ENCODE peak calls at places on chromosome 4, in six cellular contexts. U, Z, I, K, V and Y are unnamed samples. For H3K4me1 and H3K36me3, the result is how much of the 10 kb centered on the place peaks cover.

GRCh38 chr4:4394644-4395043 is 7.7 kb downstream of the NSG1 start:
- DNase-seq in V (peak), K (peak), I (peak), U (peak), Z (peak), Y (no peak)

GRCh38 chr4:154928640-154929257 is 147.7 kb downstream of the RBM46 start:
- DNase-seq in U (no peak), I (peak), V (no peak), K (peak), Z (peak), Y (no peak)

GRCh38 chr4:7802093-7802726 is 137.5 kb downstream of the AFAP1 start:
- DNase-seq in I (peak), K (peak), Z (peak), V (peak), U (peak), Y (peak)

GRCh38 chr4:77065382-77065781 is 10.4 kb downstream of the CCNI start:
- DNase-seq in V (no peak), K (no peak), Z (no peak), U (no peak), I (peak), Y (no peak)

GRCh38 chr4:74327751-74328150 is 19.5 kb downstream of the EPGN start:
- DNase-seq in U (no peak), Z (no peak), K (no peak), V (no peak), I (peak), Y (no peak)

GRCh38 chr4:186554485-186554884 is 882 bp downstream of the MTNR1A start:
- DNase-seq in K (peak), Z (peak), V (no peak), I (no peak), U (no peak), Y (peak)

GRCh38 chr4:153684182-153685073 is at the start of gene TLR2:
- DNase-seq in U (no peak), V (peak), Z (no peak), K (peak), I (no peak), Y (peak)

GRCh38 chr4:26131711-26132110 is 189.1 kb upstream of the RBPJ start:
- DNase-seq in Z (no peak), U (no peak), K (no peak), I (no peak), V (no peak), Y (no peak)

GRCh38 chr4:4532371-4532770 is 9.5 kb downstream of the STX18 start:
- DNase-seq in Z (no peak), K (no peak), V (no peak), I (no peak), U (no peak), Y (no peak)

GRCh38 chr4:63308702-63309101 is 1100.5 kb downstream of the TECRL start:
- DNase-seq in U (no peak), I (no peak), Z (no peak), K (no peak), V (no peak), Y (no peak)

GRCh38 chr4:190018201-190018920 is 8.7 kb downstream of the FRG2 start:
- DNase-seq in K (no peak), U (no peak), I (no peak), V (no peak), Z (no peak), Y (no peak)

GRCh38 chr4:105291920-105292319 is 145.2 kb downstream of the TET2 start:
- DNase-seq in K (peak), Z (peak), U (no peak), I (peak), V (no peak), Y (no peak)

GRCh38 chr4:139875456-139875855 is 209.8 kb downstream of the MGST2 start:
- DNase-seq in K (no peak), U (no peak), V (no peak), Z (no peak), I (no peak), Y (no peak)

GRCh38 chr4:186932631-186933150 is 209.0 kb upstream of the FAT1 start:
- DNase-seq in I (peak), Z (peak), K (peak), U (no peak), V (no peak), Y (no peak)

GRCh38 chr4:29829067-29829466 is 891.1 kb upstream of the PCDH7 start:
- DNase-seq in K (no peak), Z (no peak), U (no peak), V (no peak), I (no peak), Y (no peak)

GRCh38 chr4:158841540-158841939 is 72.7 kb downstream of the FNIP2 start:
- DNase-seq in V (peak), I (no peak), U (no peak), Z (peak), K (peak), Y (no peak)

GRCh38 chr4:127685292-127685691 is 44.9 kb upstream of the SLC25A31 start:
- DNase-seq in I (peak), K (peak), V (no peak), Z (no peak), U (no peak), Y (no peak)

GRCh38 chr4:186820371-186820990 is 96.8 kb upstream of the FAT1 start:
- DNase-seq in I (peak), V (peak), Z (peak), K (peak), U (no peak), Y (peak)

GRCh38 chr4:6333301-6334202 is 63.9 kb downstream of the WFS1 start:
- DNase-seq in I (no peak), V (no peak), Z (peak), K (no peak), U (no peak), Y (no peak)

GRCh38 chr4:6942238-6942800 is 32.7 kb downstream of the TBC1D14 start:
- DNase-seq in U (peak), V (no peak), I (peak), K (peak), Z (peak), Y (peak)

GRCh38 chr4:11323771-11324170 is 104.9 kb downstream of the HS3ST1 start:
- DNase-seq in Z (no peak), U (no peak), I (no peak), V (no peak), K (no peak), Y (no peak)

GRCh38 chr4:96593422-96593821 is 753.5 kb downstream of the PDHA2 start:
- DNase-seq in Z (no peak), U (no peak), I (no peak), V (no peak), K (peak), Y (no peak)

GRCh38 chr4:57443308-57444243 is 333.4 kb upstream of the IGFBP7 start:
- DNase-seq in U (no peak), V (peak), I (no peak), Z (no peak), K (no peak), Y (no peak)

GRCh38 chr4:37243722-37244582 is 591 bp upstream of the NWD2 start:
- DNase-seq in U (no peak), V (no peak), K (peak), Z (no peak), I (no peak), Y (peak)
- TF ChIP-seq CTCF in U (no peak), V (no peak), K (no peak), Z (no peak), I (no peak), Y (no peak)

GRCh38 chr4:2805712-2806391 is 13.0 kb downstream of the SH3BP2 start:
- DNase-seq in I (no peak), K (peak), V (peak), Z (no peak), U (no peak), Y (peak)

GRCh38 chr4:2803624-2804448 is 11.0 kb downstream of the SH3BP2 start:
- DNase-seq in V (peak), K (no peak), U (peak), Z (no peak), I (no peak), Y (peak)

GRCh38 chr4:2806392-2807355 is 13.8 kb downstream of the SH3BP2 start:
- DNase-seq in U (no peak), I (peak), V (peak), Z (peak), K (peak), Y (peak)

GRCh38 chr4:2804449-2804972 is 11.6 kb downstream of the SH3BP2 start:
- DNase-seq in Z (no peak), I (no peak), V (peak), K (no peak), U (no peak), Y (peak)

GRCh38 chr4:2804973-2805501 is 12.2 kb downstream of the SH3BP2 start:
- DNase-seq in Z (no peak), K (no peak), U (no peak), V (peak), I (no peak), Y (no peak)
- H3K4me1 ChIP-seq in Z (under half), K (under half), U (under half), V (half or more), I (under half), Y (half or more)

GRCh38 chr4:185293202-185293601 is 83.8 kb downstream of the SNX25 start:
- DNase-seq in K (no peak), Z (no peak), V (no peak), U (no peak), I (no peak), Y (no peak)
- H3K36me3 ChIP-seq in K (under half), Z (under half), V (under half), U (under half), I (under half), Y (under half)

GRCh38 chr4:145888393-145888792 is 50.2 kb downstream of the ZNF827 start:
- DNase-seq in K (no peak), U (no peak), I (no peak), Z (no peak), V (no peak), Y (no peak)
- TF ChIP-seq CTCF in K (no peak), U (peak), I (no peak), Z (peak), V (no peak), Y (no peak)

GRCh38 chr4:69994782-69995181 is 984 bp upstream of the STATH start:
- DNase-seq in Z (no peak), V (no peak), I (no peak), K (no peak), U (no peak), Y (no peak)

GRCh38 chr4:69986663-69987062 is 9.1 kb upstream of the STATH start:
- DNase-seq in U (no peak), I (no peak), V (no peak), Z (no peak), K (no peak), Y (no peak)

GRCh38 chr4:69995526-69996016 is at the start of gene STATH:
- DNase-seq in U (no peak), V (no peak), Z (no peak), K (peak), I (no peak), Y (no peak)

DNA sequence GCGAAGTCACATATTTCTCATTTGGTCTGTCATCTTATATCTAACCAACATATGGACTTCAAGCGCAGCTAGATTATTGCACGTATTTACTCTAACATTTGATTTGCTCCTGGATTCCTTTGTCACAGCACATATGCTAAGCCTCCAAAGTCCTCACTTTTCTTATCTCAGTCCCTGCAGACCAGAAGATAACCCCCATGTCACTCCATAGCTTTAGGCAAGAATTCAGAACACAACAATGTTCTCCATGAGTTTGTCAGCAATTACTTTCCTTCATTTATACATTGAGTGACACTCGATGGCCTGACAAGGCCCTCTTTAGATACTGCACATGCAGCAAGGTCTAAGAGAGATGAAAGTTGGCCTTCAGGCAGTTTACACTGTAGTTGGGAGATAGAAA is 4.8 kb upstream of the STATH start:
- DNase-seq in K (no peak), U (no peak), Z (no peak), I (no peak), V (no peak), Y (no peak)
- H3K4me1 ChIP-seq in K (under half), U (under half), Z (under half), I (under half), V (under half), Y (under half)

GRCh38 chr4:2930135-2930805 is 32.9 kb downstream of the NOP14 start:
- DNase-seq in I (no peak), V (no peak), K (no peak), Z (no peak), U (no peak), Y (no peak)
- H3K36me3 ChIP-seq in I (half or more), V (half or more), K (under half), Z (under half), U (under half), Y (under half)

GRCh38 chr4:54843946-54844345 is 186.2 kb downstream of the KIT start:
- DNase-seq in V (no peak), Z (no peak), I (no peak), U (no peak), K (no peak), Y (no peak)

GRCh38 chr4:54843106-54843505 is 185.3 kb downstream of the KIT start:
- DNase-seq in U (no peak), V (peak), I (no peak), Z (no peak), K (no peak), Y (no peak)

GRCh38 chr4:54842226-54843055 is 184.7 kb downstream of the KIT start:
- DNase-seq in Z (no peak), U (no peak), V (no peak), K (no peak), I (no peak), Y (no peak)

GRCh38 chr4:54840430-54840829 is 182.7 kb downstream of the KIT start:
- DNase-seq in I (no peak), Z (no peak), U (no peak), K (no peak), V (no peak), Y (no peak)

GRCh38 chr4:54840992-54841768 is 183.4 kb downstream of the KIT start:
- DNase-seq in U (no peak), V (no peak), Z (peak), I (peak), K (peak), Y (no peak)
- TF ChIP-seq CTCF in U (peak), V (peak), Z (no peak), I (peak), K (no peak), Y (no peak)